ENCODE peak calls at places on chromosomes 1 and 21, in four cellular contexts. One of them, this sample, is unnamed.

GRCh38 chr1:4467241-4467640 is 187.2 kb upstream of the AJAP1 start:
- DNase-seq in HepG2: no peak
- DNase-seq in WTC11: no peak
- DNase-seq in K562: no peak
- DNase-seq in this sample: no peak

GRCh38 chr1:56516539-56517252 is 62.7 kb downstream of the PLPP3 start:
- DNase-seq in HepG2: no peak
- DNase-seq in WTC11: no peak
- DNase-seq in K562: peak; percentile 42
- DNase-seq in this sample: no peak

GRCh38 chr1:87329051-87329755 is 523 bp downstream of the LMO4 start:
- DNase-seq in K562: peak; percentile 60
- DNase-seq in HepG2: peak; percentile 54
- DNase-seq in WTC11: peak; percentile 60
- DNase-seq in this sample: peak; percentile 57

GRCh38 chr1:180268556-180269044 is 38.5 kb downstream of the LHX4 start:
- DNase-seq in K562: no peak
- DNase-seq in HepG2: no peak
- DNase-seq in WTC11: no peak
- DNase-seq in this sample: no peak

GRCh38 chr1:179036844-179037465 is 11.3 kb downstream of the FAM20B start:
- DNase-seq in WTC11: no peak
- DNase-seq in K562: no peak
- DNase-seq in HepG2: no peak
- DNase-seq in this sample: no peak

GRCh38 chr1:232837085-232837484 is 31.9 kb downstream of the MAP10 start:
- DNase-seq in K562: no peak
- DNase-seq in HepG2: no peak
- DNase-seq in WTC11: no peak
- DNase-seq in this sample: no peak

GRCh38 chr1:53346814-53347176 is 18.9 kb upstream of the LRP8 start:
- DNase-seq in K562: no peak
- DNase-seq in WTC11: no peak
- DNase-seq in HepG2: no peak
- DNase-seq in this sample: no peak

GRCh38 chr1:186183219-186183618 is 191.8 kb downstream of the TPR start:
- DNase-seq in WTC11: no peak
- DNase-seq in HepG2: no peak
- DNase-seq in K562: no peak
- DNase-seq in this sample: no peak

GRCh38 chr1:225896937-225897549 is 8.1 kb upstream of the LEFTY1 start:
- DNase-seq in HepG2: peak; percentile 68
- DNase-seq in WTC11: no peak
- DNase-seq in K562: peak; percentile 44
- DNase-seq in this sample: no peak

GRCh38 chr21:41601573-41602371 is 93.8 kb upstream of the TMPRSS2 start:
- DNase-seq in K562: no peak
- DNase-seq in WTC11: no peak
- DNase-seq in HepG2: no peak
- DNase-seq in this sample: no peak

GRCh38 chr1:86914998-86915736 is 732 bp downstream of the HS2ST1 start:
- DNase-seq in WTC11: peak; percentile 60
- DNase-seq in HepG2: peak; percentile 53
- DNase-seq in K562: no peak
- DNase-seq in this sample: peak; percentile 50

GRCh38 chr1:225406976-225407725 is 20.7 kb downstream of the LBR start:
- DNase-seq in WTC11: no peak
- DNase-seq in HepG2: no peak
- DNase-seq in K562: no peak
- DNase-seq in this sample: no peak

GRCh38 chr21:43284238-43284637 is 115.4 kb downstream of the CRYAA start:
- DNase-seq in K562: no peak
- DNase-seq in WTC11: no peak
- DNase-seq in HepG2: no peak
- DNase-seq in this sample: no peak

GRCh38 chr1:69967245-69967766 is 238.1 kb downstream of the LRRC40 start:
- DNase-seq in HepG2: no peak
- DNase-seq in WTC11: no peak
- DNase-seq in K562: no peak
- DNase-seq in this sample: no peak

GRCh38 chr21:45695086-45695485 is 51.6 kb downstream of the PCBP3 start:
- DNase-seq in WTC11: peak; percentile 48
- DNase-seq in K562: no peak
- DNase-seq in HepG2: peak; percentile 5
- DNase-seq in this sample: no peak

GRCh38 chr21:45700461-45700860 is 56.9 kb downstream of the PCBP3 start:
- DNase-seq in K562: no peak
- DNase-seq in WTC11: no peak
- DNase-seq in HepG2: no peak
- DNase-seq in this sample: no peak

GRCh38 chr21:45699966-45700365 is 56.4 kb downstream of the PCBP3 start:
- DNase-seq in HepG2: no peak
- DNase-seq in K562: no peak
- DNase-seq in WTC11: no peak
- DNase-seq in this sample: no peak

GRCh38 chr21:45699251-45699942 is 55.9 kb downstream of the PCBP3 start:
- DNase-seq in HepG2: no peak
- DNase-seq in WTC11: no peak
- DNase-seq in K562: no peak
- DNase-seq in this sample: no peak

GRCh38 chr21:45698493-45698947 is 55.0 kb downstream of the PCBP3 start:
- DNase-seq in HepG2: no peak
- DNase-seq in K562: no peak
- DNase-seq in WTC11: no peak
- DNase-seq in this sample: no peak
- TF ChIP-seq ELF4 in HepG2: no peak
- TF ChIP-seq ELF4 in K562: no peak
- TF ChIP-seq ELF4 in WTC11: no peak
- TF ChIP-seq ELF4 in this sample: no peak

GRCh38 chr21:46600978-46601377 is 3.9 kb downstream of the S100B start:
- DNase-seq in WTC11: no peak
- DNase-seq in HepG2: no peak
- DNase-seq in K562: no peak
- DNase-seq in this sample: no peak

GRCh38 chr21:46600305-46600704 is 4.6 kb downstream of the S100B start:
- DNase-seq in HepG2: no peak
- DNase-seq in WTC11: no peak
- DNase-seq in K562: no peak
- DNase-seq in this sample: no peak

GRCh38 chr21:46597896-46598343 is 7.0 kb downstream of the S100B start:
- DNase-seq in WTC11: no peak
- DNase-seq in HepG2: no peak
- DNase-seq in K562: peak; percentile 53
- DNase-seq in this sample: no peak

GRCh38 chr21:46598563-46599250 is 6.2 kb downstream of the S100B start:
- DNase-seq in HepG2: no peak
- DNase-seq in WTC11: no peak
- DNase-seq in K562: peak; percentile 7
- DNase-seq in this sample: no peak

DNA sequence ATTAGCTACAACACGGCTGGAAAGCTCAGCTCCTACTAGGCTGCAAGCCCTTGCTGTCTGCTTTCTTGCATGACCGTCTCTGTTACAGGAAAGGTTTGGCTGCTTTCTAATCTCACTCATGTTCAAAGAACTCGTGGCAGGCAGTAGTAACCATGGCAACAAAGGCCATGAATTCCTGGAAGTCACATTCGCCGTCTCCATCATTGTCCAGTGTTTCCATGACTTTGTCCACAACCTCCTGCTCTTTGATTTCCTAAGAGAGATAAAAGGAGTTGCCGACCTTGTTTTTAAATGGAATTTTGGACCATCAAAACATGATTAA is 5.7 kb downstream of the S100B start:
- DNase-seq in HepG2: peak; percentile 94
- DNase-seq in WTC11: no peak
- DNase-seq in K562: peak; percentile 10
- DNase-seq in this sample: no peak
- TF ChIP-seq ELF4 in HepG2: no peak
- TF ChIP-seq ELF4 in WTC11: no peak
- TF ChIP-seq ELF4 in K562: no peak
- TF ChIP-seq ELF4 in this sample: no peak

DNA sequence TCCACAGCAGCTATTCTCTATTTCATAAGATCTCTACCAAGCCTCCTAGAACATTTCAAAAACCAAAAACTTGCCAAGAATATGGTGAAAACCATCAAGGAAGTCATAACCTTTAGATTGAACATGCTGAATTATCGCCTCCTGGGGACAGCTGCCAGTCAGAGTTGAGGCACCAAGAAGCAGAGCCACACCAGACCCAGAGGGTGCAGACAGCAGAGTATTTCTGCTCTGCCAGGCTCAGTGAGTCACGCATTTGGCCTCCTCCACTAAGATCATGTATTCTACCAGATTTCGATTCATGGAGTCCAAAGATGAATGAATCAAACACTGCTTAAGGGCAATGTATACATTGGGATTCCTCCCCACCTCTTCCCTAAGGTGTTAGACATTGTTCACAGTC is 2.1 kb downstream of the F3 start:
- DNase-seq in K562: no peak
- DNase-seq in WTC11: no peak
- DNase-seq in HepG2: no peak
- DNase-seq in this sample: no peak
- TF ChIP-seq ELF4 in K562: no peak
- TF ChIP-seq ELF4 in WTC11: no peak
- TF ChIP-seq ELF4 in HepG2: no peak
- TF ChIP-seq ELF4 in this sample: no peak

GRCh38 chr1:214379254-214379970 is 98.5 kb downstream of the SMYD2 start:
- DNase-seq in K562: no peak
- DNase-seq in HepG2: no peak
- DNase-seq in WTC11: no peak
- DNase-seq in this sample: no peak

GRCh38 chr1:214377886-214378285 is 96.9 kb downstream of the SMYD2 start:
- DNase-seq in K562: no peak
- DNase-seq in HepG2: no peak
- DNase-seq in WTC11: no peak
- DNase-seq in this sample: no peak

GRCh38 chr1:214377485-214377884 is 96.5 kb downstream of the SMYD2 start:
- DNase-seq in HepG2: no peak
- DNase-seq in WTC11: no peak
- DNase-seq in K562: no peak
- DNase-seq in this sample: no peak

GRCh38 chr1:214380418-214380817 is 99.5 kb downstream of the SMYD2 start:
- DNase-seq in WTC11: no peak
- DNase-seq in HepG2: no peak
- DNase-seq in K562: no peak
- DNase-seq in this sample: peak; percentile 26

GRCh38 chr1:214378492-214378891 is 97.5 kb downstream of the SMYD2 start:
- DNase-seq in HepG2: no peak
- DNase-seq in K562: no peak
- DNase-seq in WTC11: no peak
- DNase-seq in this sample: no peak
- TF ChIP-seq ELF4 in HepG2: no peak
- TF ChIP-seq ELF4 in K562: no peak
- TF ChIP-seq ELF4 in WTC11: no peak
- TF ChIP-seq ELF4 in this sample: no peak

GRCh38 chr1:37317870-37318431 is 156.4 kb upstream of the ZC3H12A start:
- DNase-seq in HepG2: no peak
- DNase-seq in WTC11: peak; percentile 16
- DNase-seq in K562: no peak
- DNase-seq in this sample: no peak
- TF ChIP-seq ELF4 in HepG2: no peak
- TF ChIP-seq ELF4 in WTC11: no peak
- TF ChIP-seq ELF4 in K562: no peak
- TF ChIP-seq ELF4 in this sample: no peak

GRCh38 chr1:184967045-184967444 is 7.3 kb downstream of the NIBAN1 start:
- DNase-seq in K562: no peak
- DNase-seq in HepG2: no peak
- DNase-seq in WTC11: no peak
- DNase-seq in this sample: no peak
- TF ChIP-seq ELF4 in K562: peak; percentile 25
- TF ChIP-seq ELF4 in HepG2: no peak
- TF ChIP-seq ELF4 in WTC11: no peak
- TF ChIP-seq ELF4 in this sample: no peak

GRCh38 chr1:110462093-110462492 is 11.1 kb downstream of the PROK1 start:
- DNase-seq in K562: no peak
- DNase-seq in HepG2: no peak
- DNase-seq in WTC11: no peak
- DNase-seq in this sample: no peak

GRCh38 chr1:110465038-110465813 is 14.3 kb downstream of the PROK1 start:
- DNase-seq in WTC11: no peak
- DNase-seq in K562: no peak
- DNase-seq in HepG2: no peak
- DNase-seq in this sample: no peak

GRCh38 chr1:110462964-110463363 is 12.0 kb downstream of the PROK1 start:
- DNase-seq in WTC11: no peak
- DNase-seq in HepG2: no peak
- DNase-seq in K562: no peak
- DNase-seq in this sample: no peak

GRCh38 chr1:110464340-110464739 is 13.4 kb downstream of the PROK1 start:
- DNase-seq in WTC11: no peak
- DNase-seq in HepG2: peak; percentile 18
- DNase-seq in K562: no peak
- DNase-seq in this sample: no peak

DNA sequence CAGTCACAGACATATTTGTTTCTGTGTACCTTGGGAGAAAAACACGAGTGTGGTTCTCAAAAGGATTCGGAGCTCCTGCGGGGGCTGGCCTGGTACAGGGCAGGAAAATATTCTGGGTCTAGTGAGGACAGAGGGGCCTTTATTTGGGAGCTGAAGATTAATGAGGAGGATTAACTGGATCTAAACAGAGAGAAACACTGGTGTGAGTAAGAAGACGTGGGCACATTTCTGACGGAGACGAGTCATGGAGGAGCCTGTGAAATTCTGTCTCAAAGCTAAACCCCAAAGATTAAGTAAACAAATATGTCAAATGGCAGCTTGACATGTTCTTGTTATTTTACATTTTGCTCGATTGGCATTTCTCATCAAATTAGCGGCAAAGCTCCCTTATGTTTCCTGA is 12.7 kb downstream of the PROK1 start:
- DNase-seq in WTC11: no peak
- DNase-seq in K562: no peak
- DNase-seq in HepG2: no peak
- DNase-seq in this sample: no peak
- TF ChIP-seq ELF4 in WTC11: no peak
- TF ChIP-seq ELF4 in K562: no peak
- TF ChIP-seq ELF4 in HepG2: no peak
- TF ChIP-seq ELF4 in this sample: no peak

DNA sequence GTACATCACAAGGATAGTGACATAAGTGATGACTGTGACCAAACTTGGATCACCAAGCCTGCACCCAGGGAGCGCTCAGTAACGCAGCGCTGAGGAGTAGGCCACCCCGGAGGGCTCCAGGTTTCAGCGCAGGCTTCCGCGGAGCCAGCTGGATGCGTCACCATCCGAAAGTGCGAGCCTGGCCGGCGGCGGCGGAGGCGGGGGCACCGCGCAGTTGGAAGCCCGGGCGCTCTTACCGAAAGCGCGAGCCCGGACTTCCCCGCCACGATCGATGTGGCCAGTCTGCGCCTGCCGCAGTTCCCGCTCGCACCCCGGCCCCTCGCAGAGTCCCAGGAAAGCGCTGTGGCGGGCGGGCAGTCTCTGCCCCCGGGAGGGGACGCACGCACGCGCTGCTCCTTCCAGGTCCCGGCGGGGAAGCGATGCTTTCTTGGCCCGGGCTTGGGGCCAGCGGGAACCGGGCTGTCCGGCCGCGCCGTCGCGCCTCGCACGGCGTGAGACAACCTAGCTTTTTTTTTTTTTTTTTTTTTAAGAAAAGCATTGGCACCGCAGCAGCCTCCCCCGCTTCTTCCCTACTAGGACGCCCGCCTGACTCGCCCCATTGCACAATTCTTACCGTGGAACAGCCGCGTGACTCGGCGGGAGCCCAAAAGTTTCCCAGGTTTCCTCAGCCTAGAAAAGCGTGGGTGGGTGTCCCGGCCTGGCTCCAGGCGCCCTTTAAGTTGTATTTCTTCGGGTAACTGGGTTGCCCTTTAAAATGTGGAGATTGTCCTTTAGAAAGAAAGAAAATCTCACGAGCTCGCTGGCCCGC is 36.4 kb upstream of the JAK1 start:
- DNase-seq in HepG2: no peak
- DNase-seq in WTC11: peak; percentile 75
- DNase-seq in K562: no peak
- DNase-seq in this sample: peak; percentile 85
- TF ChIP-seq ELF4 in HepG2: no peak
- TF ChIP-seq ELF4 in WTC11: no peak
- TF ChIP-seq ELF4 in K562: no peak
- TF ChIP-seq ELF4 in this sample: no peak